ENCODE peak calls at places on chromosomes 2 and 18, in four cellular contexts. Z is tibial artery, X is NCI-H1417, L is GDM1. A is an unnamed sample.

GRCh38 chr18:55034742-55035141 is 75.5 kb upstream of the CCDC68 start:
- DNase-seq in Z (no peak), X (no peak), L (no peak), A (no peak)

GRCh38 chr18:63439334-63439733 is 17.1 kb upstream of the VPS4B start:
- DNase-seq in X (peak), L (peak), Z (peak), A (peak)

GRCh38 chr2:234429265-234429664 is 67.6 kb downstream of the ARL4C start:
- DNase-seq in X (no peak), Z (no peak), L (no peak), A (no peak)

GRCh38 chr2:207338610-207339009 is 172.9 kb upstream of the KLF7 start:
- DNase-seq in Z (no peak), L (no peak), X (no peak), A (no peak)

GRCh38 chr2:46451131-46451711 is 28.1 kb upstream of the TMEM247 start:
- DNase-seq in L (no peak), Z (peak), X (no peak), A (no peak)

GRCh38 chr2:236636714-236637485 is 67.3 kb downstream of the ACKR3 start:
- DNase-seq in L (no peak), Z (peak), X (no peak), A (no peak)

GRCh38 chr2:51697095-51697494 is 665.2 kb upstream of the NRXN1 start:
- DNase-seq in Z (no peak), L (no peak), X (no peak), A (no peak)

GRCh38 chr2:75100011-75100680 is 99.2 kb downstream of the TACR1 start:
- DNase-seq in L (no peak), Z (no peak), X (peak), A (no peak)

GRCh38 chr2:63870679-63871078 is 29.0 kb downstream of the UGP2 start:
- DNase-seq in L (no peak), Z (no peak), X (no peak), A (no peak)

GRCh38 chr2:102258386-102259074 is 52.8 kb upstream of the IL1RL1 start:
- DNase-seq in L (no peak), Z (no peak), X (no peak), A (no peak)

GRCh38 chr2:88053301-88053700 is 2.3 kb downstream of the KRCC1 start:
- DNase-seq in L (no peak), Z (peak), X (no peak), A (no peak)

GRCh38 chr18:62409821-62410220 is 84.7 kb downstream of the TNFRSF11A start:
- DNase-seq in L (no peak), X (no peak), Z (no peak), A (no peak)

GRCh38 chr2:152466925-152467676 is 132.1 kb downstream of the FMNL2 start:
- DNase-seq in L (no peak), Z (no peak), X (no peak), A (no peak)

GRCh38 chr2:46535360-46535759 is 56.0 kb downstream of the TMEM247 start:
- DNase-seq in Z (no peak), L (peak), X (no peak), A (no peak)